ENCODE peak calls at places on chromosomes 12 and 14, in four cellular contexts. G is IMR-90, A is H9, J is mesenchymal stem cell. P is an unnamed sample.

GRCh38 chr12:32201096-32201495 is 94.4 kb downstream of the BICD1 start:
- DNase-seq in G (no peak), A (no peak), J (no peak), P (no peak)

GRCh38 chr14:68794856-68795601 is 2.2 kb upstream of the ZFP36L1 start:
- DNase-seq in G (peak), A (no peak), J (peak), P (peak)

GRCh38 chr12:12559699-12560296 is 2.9 kb downstream of the DUSP16 start:
- DNase-seq in G (no peak), A (no peak), J (no peak), P (no peak)

GRCh38 chr14:37202812-37203211 is 5.1 kb downstream of the MIPOL1 start:
- DNase-seq in G (no peak), A (no peak), J (no peak), P (no peak)

GRCh38 chr12:19382111-19382526 is 57.2 kb upstream of the AEBP2 start:
- DNase-seq in G (peak), A (peak), J (peak), P (peak)

GRCh38 chr14:105475269-105475915 is 771 bp downstream of the CRIP2 start:
- DNase-seq in G (peak), A (no peak), J (no peak), P (peak)

GRCh38 chr14:94451091-94451751 is 1.4 kb downstream of the SERPINA11 start:
- DNase-seq in G (no peak), A (peak), J (no peak), P (no peak)

GRCh38 chr12:53066594-53066978 is 12.6 kb downstream of the SPRYD3 start:
- DNase-seq in G (no peak), A (no peak), J (no peak), P (no peak)

GRCh38 chr12:94545937-94546771 is 86.5 kb upstream of the CEP83 start:
- DNase-seq in G (peak), A (peak), J (peak), P (peak)

GRCh38 chr12:131843527-131843926 is 15.3 kb downstream of the MMP17 start:
- DNase-seq in G (no peak), A (no peak), J (no peak), P (no peak)

GRCh38 chr12:124390442-124391116 is 95.7 kb downstream of the RFLNA start:
- DNase-seq in G (peak), A (no peak), J (peak), P (no peak)

GRCh38 chr12:90945070-90945649 is 9.8 kb downstream of the CCER1 start:
- DNase-seq in G (peak), A (no peak), J (peak), P (no peak)

GRCh38 chr12:58313091-58313855 is 371.9 kb downstream of the ATP23 start:
- DNase-seq in G (peak), A (no peak), J (peak), P (no peak)

GRCh38 chr12:92539966-92540791 is 162.6 kb upstream of the PLEKHG7 start:
- DNase-seq in G (no peak), A (peak), J (no peak), P (peak)
- H4K8ac ChIP-seq in G (no peak), A (no peak), J (peak), P (no peak)

GRCh38 chr12:112898380-112898779 is 8.4 kb upstream of the OAS1 start:
- DNase-seq in G (no peak), A (no peak), J (no peak), P (no peak)
- H2AK5ac ChIP-seq in G (no peak), A (no peak), J (no peak), P (no peak)

GRCh38 chr14:30798516-30798915 is 75.8 kb upstream of the COCH start:
- DNase-seq in G (no peak), A (no peak), J (no peak), P (no peak)

GRCh38 chr14:30796707-30797106 is 77.7 kb upstream of the COCH start:
- DNase-seq in G (no peak), A (no peak), J (no peak), P (no peak)

GRCh38 chr14:30799933-30800332 is 74.4 kb upstream of the COCH start:
- DNase-seq in G (no peak), A (no peak), J (no peak), P (no peak)

GRCh38 chr14:30798961-30799360 is 75.4 kb upstream of the COCH start:
- DNase-seq in G (no peak), A (no peak), J (no peak), P (no peak)
- H4K8ac ChIP-seq in G (no peak), A (no peak), J (no peak), P (no peak)

DNA sequence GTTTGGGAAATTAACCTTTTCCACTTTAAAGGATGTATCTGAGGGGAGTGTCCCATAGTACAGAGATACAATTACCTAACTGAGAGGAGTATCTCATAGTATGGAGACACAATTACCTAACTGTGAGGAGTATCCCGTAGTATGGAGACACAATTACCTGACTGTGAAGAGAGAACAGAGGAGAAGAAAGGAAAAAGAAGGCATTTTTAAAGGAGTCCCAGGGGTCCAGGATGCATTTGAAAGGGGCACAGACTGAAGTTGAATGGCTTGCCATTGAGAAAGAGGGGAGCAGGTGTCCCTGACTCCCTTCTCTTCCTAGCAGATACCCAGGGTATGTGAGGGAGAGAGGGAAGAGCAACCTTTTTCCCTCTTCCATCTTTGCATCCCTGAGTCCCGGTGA is 17.9 kb downstream of the KLRF2 start:
- DNase-seq in G (no peak), A (no peak), J (no peak), P (no peak)
- H2AK5ac ChIP-seq in G (no peak), A (no peak), J (no peak), P (no peak)